ENCODE peak calls at places on chromosomes 12 and 14, in nine cellular contexts. T is Peyer's patch; A is ovary; D is effector memory CD4-positive, alpha-beta T cell; V is PC-3; U is MM.1S; Y is CD8-positive, alpha-beta memory T cell; B is right lobe of liver; I is sigmoid colon. G is an unnamed sample. For H3K4me1 and H3K36me3, the result is how much of the 10 kb centered on the place peaks cover.

GRCh38 chr12:117816-118345 is 51.3 kb downstream of the IQSEC3 start:
- DNase-seq in T (no peak), A (no peak), D (no peak), V (no peak), U (no peak), Y (no peak), B (no peak), I (no peak), G (no peak)

GRCh38 chr14:28707814-28708213 is 58.8 kb upstream of the FOXG1 start:
- DNase-seq in T (no peak), A (no peak), D (no peak), V (peak), U (no peak), Y (no peak), B (no peak), I (no peak), G (no peak)

GRCh38 chr14:95156153-95156764 is 1.1 kb downstream of the DICER1 start:
- DNase-seq in T (no peak), A (no peak), D (no peak), V (peak), U (peak), Y (no peak), B (no peak), I (no peak), G (no peak)

GRCh38 chr14:104230946-104231345 is 92.6 kb downstream of the KIF26A start:
- DNase-seq in T (no peak), A (no peak), D (no peak), V (no peak), U (no peak), Y (no peak), B (peak), I (no peak), G (no peak)

GRCh38 chr14:76123426-76124095 is 28.2 kb upstream of the GPATCH2L start:
- DNase-seq in T (no peak), A (no peak), D (no peak), V (no peak), U (no peak), Y (no peak), B (no peak), I (no peak), G (no peak)

GRCh38 chr14:76090611-76091010 is 61.1 kb upstream of the GPATCH2L start:
- DNase-seq in T (no peak), A (no peak), D (no peak), V (no peak), U (no peak), Y (no peak), B (no peak), I (no peak), G (no peak)

GRCh38 chr12:67697443-67697842 is 48.9 kb downstream of the DYRK2 start:
- DNase-seq in T (no peak), A (no peak), D (no peak), V (peak), U (no peak), Y (peak), B (no peak), I (no peak), G (no peak)

GRCh38 chr14:100686858-100687257 is 39.8 kb upstream of the DLK1 start:
- DNase-seq in T (no peak), A (no peak), D (no peak), V (no peak), U (no peak), Y (no peak), B (no peak), I (no peak), G (no peak)

GRCh38 chr14:28773917-28774691 is 7.5 kb downstream of the FOXG1 start:
- DNase-seq in T (no peak), A (no peak), D (no peak), V (no peak), U (no peak), Y (no peak), B (no peak), I (no peak), G (no peak)

GRCh38 chr14:55513491-55513890 is 66.5 kb upstream of the KTN1 start:
- DNase-seq in T (no peak), A (no peak), D (no peak), V (no peak), U (no peak), Y (no peak), B (no peak), I (no peak), G (no peak)

GRCh38 chr14:93493054-93493453 is 62.3 kb downstream of the UNC79 start:
- DNase-seq in T (no peak), A (no peak), D (no peak), V (no peak), U (no peak), Y (no peak), B (no peak), I (no peak), G (no peak)

GRCh38 chr12:94987806-94988205 is 15.7 kb downstream of the NDUFA12 start:
- DNase-seq in T (no peak), A (no peak), D (no peak), V (no peak), U (no peak), Y (peak), B (no peak), I (no peak), G (no peak)

GRCh38 chr12:26425587-26426260 is 230.4 kb downstream of the SSPN start:
- DNase-seq in T (no peak), A (no peak), D (no peak), V (no peak), U (no peak), Y (no peak), B (no peak), I (no peak), G (no peak)

GRCh38 chr12:60194682-60195081 is 598.9 kb downstream of the SLC16A7 start:
- DNase-seq in T (no peak), A (no peak), D (no peak), V (peak), U (no peak), Y (no peak), B (no peak), I (no peak), G (no peak)

GRCh38 chr14:91005716-91006115 is 54.7 kb downstream of the RPS6KA5 start:
- DNase-seq in T (no peak), A (no peak), D (no peak), V (peak), U (no peak), Y (no peak), B (no peak), I (no peak), G (no peak)

GRCh38 chr12:62683724-62684501 is 217.3 kb downstream of the MON2 start:
- DNase-seq in T (peak), A (peak), D (no peak), V (no peak), U (no peak), Y (no peak), B (no peak), I (peak), G (no peak)

GRCh38 chr12:42977451-42978230 is 388.1 kb upstream of the PRICKLE1 start:
- DNase-seq in T (no peak), A (no peak), D (no peak), V (peak), U (peak), Y (no peak), B (no peak), I (no peak), G (no peak)

GRCh38 chr14:68981124-68981523 is 2.0 kb upstream of the ACTN1 start:
- DNase-seq in T (no peak), A (no peak), D (no peak), V (no peak), U (no peak), Y (peak), B (no peak), I (no peak), G (no peak)

GRCh38 chr14:96424104-96424989 is 32.4 kb downstream of the AK7 start:
- DNase-seq in T (peak), A (no peak), D (peak), V (peak), U (peak), Y (peak), B (peak), I (no peak), G (no peak)

GRCh38 chr12:4603946-4604345 is 41.9 kb downstream of the DYRK4 start:
- DNase-seq in T (no peak), A (no peak), D (no peak), V (no peak), U (no peak), Y (no peak), B (no peak), I (no peak), G (no peak)

GRCh38 chr12:1501695-1502440 is 92.5 kb downstream of the FBXL14 start:
- DNase-seq in T (peak), A (no peak), D (no peak), V (no peak), U (no peak), Y (no peak), B (no peak), I (no peak), G (no peak)

GRCh38 chr12:129570796-129571400 is 332.9 kb downstream of the TMEM132D start:
- DNase-seq in T (no peak), A (no peak), D (no peak), V (no peak), U (no peak), Y (no peak), B (no peak), I (no peak), G (no peak)

GRCh38 chr14:54440037-54440436 is 1.1 kb downstream of the CNIH1 start:
- DNase-seq in T (no peak), A (no peak), D (no peak), V (no peak), U (no peak), Y (no peak), B (no peak), I (no peak), G (no peak)

GRCh38 chr14:78029471-78030372 is 140.5 kb upstream of the NRXN3 start:
- DNase-seq in T (no peak), A (no peak), D (no peak), V (no peak), U (no peak), Y (no peak), B (no peak), I (no peak), G (no peak)

GRCh38 chr14:72401632-72402428 is 469.6 kb downstream of the RGS6 start:
- DNase-seq in T (no peak), A (no peak), D (peak), V (peak), U (no peak), Y (peak), B (no peak), I (no peak), G (no peak)

GRCh38 chr14:93965287-93965821 is 11.0 kb downstream of the ASB2 start:
- DNase-seq in T (no peak), A (no peak), D (no peak), V (peak), U (no peak), Y (no peak), B (no peak), I (no peak), G (no peak)

GRCh38 chr12:124837958-124838803 is 25.5 kb downstream of the SCARB1 start:
- DNase-seq in T (peak), A (peak), D (no peak), V (peak), U (no peak), Y (no peak), B (peak), I (peak), G (peak)

GRCh38 chr12:124630791-124631313 is 63.4 kb upstream of the NCOR2 start:
- DNase-seq in T (no peak), A (no peak), D (no peak), V (no peak), U (no peak), Y (no peak), B (no peak), I (no peak), G (no peak)

GRCh38 chr12:18923721-18924120 is 185.8 kb downstream of the CAPZA3 start:
- DNase-seq in T (no peak), A (no peak), D (no peak), V (no peak), U (no peak), Y (no peak), B (no peak), I (no peak), G (no peak)

GRCh38 chr12:78088391-78088832 is 257.7 kb downstream of the NAV3 start:
- DNase-seq in T (no peak), A (no peak), D (no peak), V (no peak), U (peak), Y (no peak), B (no peak), I (no peak), G (no peak)

GRCh38 chr12:57552692-57553321 is 3.0 kb downstream of the KIF5A start:
- DNase-seq in T (no peak), A (no peak), D (no peak), V (peak), U (no peak), Y (no peak), B (no peak), I (no peak), G (no peak)

GRCh38 chr14:25622752-25623151 is 572.8 kb upstream of the STXBP6 start:
- DNase-seq in T (no peak), A (no peak), D (no peak), V (no peak), U (no peak), Y (no peak), B (no peak), I (no peak), G (no peak)

GRCh38 chr12:52274521-52274920 is at the start of gene KRT86:
- DNase-seq in T (peak), A (no peak), D (no peak), V (no peak), U (no peak), Y (no peak), B (no peak), I (no peak), G (no peak)

GRCh38 chr12:116365606-116366455 is 88.3 kb upstream of the MED13L start:
- DNase-seq in T (no peak), A (no peak), D (no peak), V (no peak), U (no peak), Y (no peak), B (no peak), I (no peak), G (no peak)

GRCh38 chr12:12334710-12335040 is 15.4 kb downstream of the MANSC1 start:
- DNase-seq in T (no peak), A (no peak), D (no peak), V (no peak), U (no peak), Y (no peak), B (no peak), I (no peak), G (no peak)
- H3K4me1 ChIP-seq in T (under half), A (under half), D (under half), V (half or more), U (under half), Y (under half), B (under half), I (under half), G (half or more)

DNA sequence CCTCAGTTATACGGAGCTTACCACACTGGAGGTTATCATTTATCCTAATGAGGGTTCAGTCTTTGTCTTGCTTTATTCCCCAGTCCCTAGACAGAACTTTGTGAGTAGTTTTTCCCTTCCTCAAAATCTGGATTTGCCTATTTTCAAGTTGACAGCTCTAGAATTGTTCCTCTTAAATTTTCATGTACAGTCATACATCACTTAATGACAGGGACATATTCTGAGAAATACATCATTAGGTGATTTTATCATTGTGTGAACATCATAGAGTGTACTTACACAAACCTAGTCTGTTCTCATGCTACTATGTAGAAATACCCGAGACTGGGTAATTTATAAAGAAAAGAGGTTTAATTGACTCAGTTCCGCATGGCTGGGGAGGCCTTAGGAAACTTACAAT is 3.1 kb downstream of the PRKAB1 start:
- DNase-seq in T (no peak), A (no peak), D (no peak), V (no peak), U (no peak), Y (no peak), B (no peak), I (no peak), G (no peak)
- H3K36me3 ChIP-seq in T (under half), A (under half), D (under half), V (under half), U (under half), Y (under half), B (under half), I (under half), G (under half)

DNA sequence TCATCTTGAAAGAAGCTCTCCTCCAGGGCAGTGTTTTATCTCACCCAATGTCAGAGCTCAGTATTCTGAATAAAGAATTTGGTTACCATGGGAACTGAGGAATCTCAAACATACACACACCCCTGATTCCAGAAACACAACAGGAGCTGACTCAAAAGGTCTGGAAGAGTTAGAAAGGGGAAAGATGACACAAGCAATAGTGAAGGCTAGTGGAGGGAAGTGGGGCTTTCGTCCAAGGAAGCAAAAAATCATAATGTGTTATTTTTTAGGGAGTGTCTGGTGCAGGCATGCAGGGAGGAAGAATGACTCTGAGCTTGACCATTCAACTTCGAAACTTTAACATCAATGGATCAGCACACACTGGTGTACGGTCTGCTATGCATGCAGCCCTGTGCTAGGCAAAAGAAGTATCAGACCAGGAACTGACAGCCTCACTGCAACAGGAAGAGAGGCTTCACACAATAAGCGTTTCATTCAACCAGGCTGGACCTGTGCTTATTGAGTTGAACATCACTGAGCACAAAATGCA is 20.3 kb downstream of the HEBP1 start:
- DNase-seq in T (no peak), A (peak), D (no peak), V (peak), U (no peak), Y (no peak), B (no peak), I (no peak), G (no peak)
- H3K27ac ChIP-seq in T (peak), A (peak), D (no peak), V (peak), U (no peak), Y (no peak), B (no peak), I (peak), G (peak)

GRCh38 chr14:84807673-84808072 is 722.3 kb upstream of the FLRT2 start:
- DNase-seq in T (no peak), A (no peak), D (no peak), V (no peak), U (no peak), Y (no peak), B (no peak), I (no peak), G (no peak)
- H3K4me1 ChIP-seq in T (under half), A (under half), D (under half), V (under half), U (under half), Y (under half), B (under half), I (under half), G (under half)

GRCh38 chr14:50471838-50472465 is 60.4 kb downstream of the MAP4K5 start:
- DNase-seq in T (no peak), A (no peak), D (no peak), V (no peak), U (no peak), Y (no peak), B (no peak), I (no peak), G (no peak)

GRCh38 chr14:50475460-50475859 is 56.9 kb downstream of the MAP4K5 start:
- DNase-seq in T (no peak), A (no peak), D (no peak), V (peak), U (no peak), Y (no peak), B (no peak), I (no peak), G (no peak)

GRCh38 chr14:50477760-50478159 is 54.6 kb downstream of the MAP4K5 start:
- DNase-seq in T (no peak), A (no peak), D (no peak), V (no peak), U (no peak), Y (no peak), B (no peak), I (no peak), G (no peak)

GRCh38 chr14:50479041-50479440 is 53.3 kb downstream of the MAP4K5 start:
- DNase-seq in T (no peak), A (no peak), D (no peak), V (no peak), U (no peak), Y (no peak), B (no peak), I (no peak), G (no peak)

GRCh38 chr14:50476134-50476533 is 56.2 kb downstream of the MAP4K5 start:
- DNase-seq in T (no peak), A (no peak), D (no peak), V (no peak), U (no peak), Y (no peak), B (no peak), I (no peak), G (no peak)
- H3K36me3 ChIP-seq in T (under half), A (under half), D (under half), V (under half), U (under half), Y (under half), B (under half), I (under half), G (under half)

DNA sequence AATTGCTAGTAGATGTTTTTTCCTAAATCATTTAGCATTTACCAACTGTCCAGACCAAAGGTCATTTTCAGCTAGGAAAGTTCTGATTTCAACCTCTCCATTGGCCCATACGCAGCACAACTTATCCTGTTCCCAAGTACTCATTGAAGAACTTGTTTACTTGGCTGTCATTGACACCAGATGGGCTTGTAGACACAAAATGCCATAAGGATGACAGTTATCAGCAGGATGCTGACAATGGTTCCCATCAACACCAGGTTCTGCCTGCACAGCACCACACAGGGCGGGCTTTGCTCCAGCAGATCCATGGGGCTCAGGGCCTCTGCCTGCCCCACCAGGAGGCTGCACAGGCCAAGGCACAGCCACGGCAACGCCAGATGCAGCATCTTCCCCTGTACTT is 36.5 kb upstream of the TMPRSS12 start:
- DNase-seq in T (no peak), A (no peak), D (no peak), V (no peak), U (no peak), Y (no peak), B (no peak), I (no peak), G (no peak)
- H3K27ac ChIP-seq in T (no peak), A (no peak), D (no peak), V (no peak), U (no peak), Y (no peak), B (no peak), I (no peak), G (no peak)

DNA sequence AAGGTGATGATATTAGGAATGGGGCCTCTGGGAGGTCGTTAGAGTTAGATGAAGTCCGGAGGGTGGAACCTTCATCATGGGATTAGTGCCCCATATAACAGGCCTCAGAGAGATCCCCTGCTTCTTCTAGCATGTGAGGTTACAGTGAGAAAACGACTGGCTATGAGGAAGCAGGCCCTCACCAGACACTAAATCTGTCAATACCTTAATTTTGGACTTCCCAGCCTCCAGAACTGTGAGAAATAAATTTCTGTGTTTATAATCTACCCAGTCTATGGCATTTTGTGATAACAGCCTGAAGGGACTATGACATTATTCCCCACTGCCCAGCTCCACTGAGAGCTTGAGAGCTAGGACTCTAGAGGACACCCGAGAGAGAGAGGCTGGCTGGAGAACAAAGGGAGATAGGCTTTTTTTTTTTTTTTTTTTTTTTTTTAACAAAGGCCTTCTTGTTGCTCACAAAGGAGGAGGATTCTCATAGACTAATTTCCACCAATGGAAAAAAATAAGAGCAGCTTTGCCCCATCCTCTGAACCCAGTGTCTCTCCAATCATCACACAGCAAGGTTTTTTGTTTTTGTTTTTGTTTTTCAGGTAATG is 87.8 kb upstream of the EEA1 start:
- DNase-seq in T (no peak), A (no peak), D (no peak), V (no peak), U (no peak), Y (no peak), B (no peak), I (no peak), G (no peak)
- H3K4me1 ChIP-seq in T (under half), A (under half), D (under half), V (under half), U (under half), Y (under half), B (under half), I (under half), G (under half)

GRCh38 chr12:32609966-32610365 is 69.1 kb upstream of the DNM1L start:
- DNase-seq in T (no peak), A (no peak), D (no peak), V (no peak), U (no peak), Y (no peak), B (no peak), I (no peak), G (no peak)
- H3K36me3 ChIP-seq in T (under half), A (under half), D (under half), V (under half), U (under half), Y (under half), B (under half), I (under half), G (under half)

G was measured in thoracic aorta.